ENCODE peak calls at places on chromosomes 16 and 17, in seven cellular contexts. B is hepatic stellate cell; U is activated CD4-positive, alpha-beta T cell treated with anti-CD3 and anti-CD28 coated beads, Interleukin-2, amount 50 U/mL, for 24 hours; D is GM20000; I is NCI-H1092; T is non-pigmented ciliary epithelial cell; Z is AG08396. A is an unnamed sample.

GRCh38 chr17:42632949-42633444 is 23.5 kb downstream of the TUBG1 start:
- DNase-seq in B (no peak), U (no peak), D (no peak), I (no peak), T (no peak), Z (no peak), A (no peak)

GRCh38 chr16:47034455-47034854 is 61.0 kb upstream of the DNAJA2 start:
- DNase-seq in B (no peak), U (no peak), D (no peak), I (no peak), T (no peak), Z (no peak), A (no peak)

GRCh38 chr16:30121741-30122620 is 1.0 kb downstream of the MAPK3 start:
- DNase-seq in B (peak; percentile 69), U (no peak), D (no peak), I (no peak), T (no peak), Z (peak; percentile 70), A (no peak)

GRCh38 chr16:27273670-27274522 is 5.3 kb upstream of the NSMCE1 start:
- DNase-seq in B (peak; percentile 21), U (peak; percentile 50), D (no peak), I (no peak), T (no peak), Z (no peak), A (no peak)

GRCh38 chr16:14302031-14302398 is 230.9 kb downstream of the MRTFB start:
- DNase-seq in B (peak; percentile 82), U (no peak), D (peak; percentile 96), I (no peak), T (no peak), Z (peak; percentile 93), A (peak; percentile 18)

GRCh38 chr17:70313031-70313430 is 143.7 kb downstream of the KCNJ2 start:
- DNase-seq in B (no peak), U (no peak), D (no peak), I (no peak), T (no peak), Z (no peak), A (no peak)

GRCh38 chr17:22503322-22503899 is 811.1 kb downstream of the KCNJ18 start:
- DNase-seq in B (no peak), U (no peak), D (no peak), I (no peak), T (no peak), Z (no peak), A (no peak)

GRCh38 chr16:75591001-75591852 is 25.0 kb downstream of the GABARAPL2 start:
- DNase-seq in B (no peak), U (no peak), D (no peak), I (no peak), T (peak; percentile 41), Z (peak; percentile 60), A (peak; percentile 18)

GRCh38 chr17:34651267-34651955 is 72.0 kb downstream of the TMEM132E start:
- DNase-seq in B (no peak), U (no peak), D (no peak), I (no peak), T (no peak), Z (no peak), A (no peak)

GRCh38 chr16:3618782-3619166 is 7.4 kb upstream of the SLX4 start:
- DNase-seq in B (no peak), U (no peak), D (no peak), I (no peak), T (no peak), Z (no peak), A (no peak)

GRCh38 chr17:17042851-17043667 is 802 bp downstream of the MPRIP start:
- DNase-seq in B (no peak), U (no peak), D (no peak), I (no peak), T (no peak), Z (no peak), A (no peak)

GRCh38 chr16:8109510-8110369 is 480.6 kb downstream of the TMEM114 start:
- DNase-seq in B (no peak), U (no peak), D (no peak), I (peak; percentile 2), T (no peak), Z (no peak), A (peak; percentile 55)

GRCh38 chr17:75909051-75909811 is 4.5 kb upstream of the MRPL38 start:
- DNase-seq in B (no peak), U (no peak), D (no peak), I (peak; percentile 78), T (no peak), Z (no peak), A (no peak)

GRCh38 chr16:27321013-27321960 is 7.5 kb downstream of the IL4R start:
- DNase-seq in B (peak; percentile 27), U (no peak), D (no peak), I (no peak), T (no peak), Z (no peak), A (no peak)

GRCh38 chr16:1580956-1581355 is 30.9 kb downstream of the IFT140 start:
- DNase-seq in B (no peak), U (no peak), D (no peak), I (peak; percentile 82), T (no peak), Z (no peak), A (no peak)

GRCh38 chr17:82440991-82441627 is 9.4 kb downstream of the CYBC1 start:
- DNase-seq in B (no peak), U (no peak), D (peak; percentile 36), I (no peak), T (no peak), Z (peak; percentile 43), A (no peak)

GRCh38 chr16:77298638-77299360 is 99.6 kb downstream of the SYCE1L start:
- DNase-seq in B (peak; percentile 38), U (no peak), D (no peak), I (no peak), T (peak; percentile 93), Z (peak; percentile 15), A (no peak)

GRCh38 chr17:77665833-77666232 is 292.7 kb upstream of the TNRC6C start:
- DNase-seq in B (no peak), U (no peak), D (no peak), I (no peak), T (no peak), Z (no peak), A (no peak)

GRCh38 chr17:40070895-40071719 is 8.3 kb downstream of the THRA start:
- DNase-seq in B (no peak), U (no peak), D (no peak), I (no peak), T (no peak), Z (no peak), A (no peak)

GRCh38 chr17:82602986-82603385 is 45.3 kb downstream of the WDR45B start:
- DNase-seq in B (no peak), U (no peak), D (no peak), I (no peak), T (peak; percentile 26), Z (no peak), A (no peak)

GRCh38 chr17:63431939-63432804 is 13.9 kb downstream of the CYB561 start:
- DNase-seq in B (no peak), U (no peak), D (no peak), I (no peak), T (peak; percentile 43), Z (no peak), A (no peak)

GRCh38 chr16:87836844-87837581 is 32.3 kb downstream of the SLC7A5 start:
- DNase-seq in B (no peak), U (no peak), D (no peak), I (no peak), T (no peak), Z (no peak), A (no peak)

GRCh38 chr17:55230716-55231115 is 34.0 kb upstream of the HLF start:
- DNase-seq in B (no peak), U (no peak), D (no peak), I (no peak), T (no peak), Z (no peak), A (no peak)

GRCh38 chr17:7782237-7782636 is 51.8 kb upstream of the KDM6B start:
- DNase-seq in B (peak; percentile 38), U (no peak), D (no peak), I (no peak), T (no peak), Z (peak; percentile 41), A (no peak)

GRCh38 chr17:80380068-80381061 is 34.6 kb upstream of the ENDOV start:
- DNase-seq in B (no peak), U (no peak), D (no peak), I (no peak), T (no peak), Z (no peak), A (no peak)

GRCh38 chr16:87212026-87212425 is 105.2 kb downstream of the C16orf95 start:
- DNase-seq in B (peak; percentile 49), U (no peak), D (no peak), I (no peak), T (no peak), Z (no peak), A (no peak)

GRCh38 chr16:28291651-28292626 is at the start of gene SBK1:
- DNase-seq in B (peak; percentile 70), U (peak; percentile 55), D (peak; percentile 99), I (peak; percentile 66), T (peak; percentile 4), Z (peak; percentile 91), A (peak; percentile 93)

A was measured in NCI-H2227 treated with DMSO at 0.1 percent for 48 hours.